ENCODE peak calls at places on chromosomes 2 and 18, in six cellular contexts. One of them, this sample, is unnamed.

GRCh38 chr2:74399785-74400184 is 19.7 kb upstream of the DCTN1 start:
- DNase-seq in pancreas: no peak
- DNase-seq in esophagus squamous epithelium: no peak
- DNase-seq in NCI-H226: no peak
- DNase-seq in activated T-cell treated with anti-CD3 and anti-CD28 coated beads for 48 hours: no peak
- DNase-seq in K562: peak
- DNase-seq in this sample: no peak

GRCh38 chr18:7273301-7273911 is 42.5 kb downstream of the LRRC30 start:
- DNase-seq in activated T-cell treated with anti-CD3 and anti-CD28 coated beads for 48 hours: no peak
- DNase-seq in NCI-H226: peak
- DNase-seq in pancreas: peak
- DNase-seq in K562: no peak
- DNase-seq in esophagus squamous epithelium: no peak
- DNase-seq in this sample: peak

GRCh38 chr2:107932986-107933385 is 53.3 kb upstream of the SLC5A7 start:
- DNase-seq in esophagus squamous epithelium: no peak
- DNase-seq in NCI-H226: no peak
- DNase-seq in pancreas: no peak
- DNase-seq in activated T-cell treated with anti-CD3 and anti-CD28 coated beads for 48 hours: no peak
- DNase-seq in K562: no peak
- DNase-seq in this sample: no peak

GRCh38 chr2:217289909-217290283 is 430.0 kb upstream of the TNP1 start:
- DNase-seq in pancreas: no peak
- DNase-seq in K562: no peak
- DNase-seq in NCI-H226: peak
- DNase-seq in esophagus squamous epithelium: no peak
- DNase-seq in activated T-cell treated with anti-CD3 and anti-CD28 coated beads for 48 hours: no peak
- DNase-seq in this sample: no peak

GRCh38 chr18:1092228-1092627 is 187.6 kb downstream of the ADCYAP1 start:
- DNase-seq in esophagus squamous epithelium: no peak
- DNase-seq in NCI-H226: no peak
- DNase-seq in activated T-cell treated with anti-CD3 and anti-CD28 coated beads for 48 hours: no peak
- DNase-seq in K562: peak
- DNase-seq in pancreas: no peak
- DNase-seq in this sample: no peak

GRCh38 chr2:30670453-30670852 is 136.8 kb downstream of the CAPN13 start:
- DNase-seq in activated T-cell treated with anti-CD3 and anti-CD28 coated beads for 48 hours: no peak
- DNase-seq in NCI-H226: no peak
- DNase-seq in pancreas: no peak
- DNase-seq in K562: no peak
- DNase-seq in esophagus squamous epithelium: no peak
- DNase-seq in this sample: no peak

GRCh38 chr2:10812362-10813084 is at the start of gene PDIA6:
- DNase-seq in K562: peak
- DNase-seq in pancreas: peak
- DNase-seq in activated T-cell treated with anti-CD3 and anti-CD28 coated beads for 48 hours: peak
- DNase-seq in NCI-H226: peak
- DNase-seq in esophagus squamous epithelium: peak
- DNase-seq in this sample: peak

GRCh38 chr2:173555833-173556232 is 201.2 kb downstream of the CDCA7 start:
- DNase-seq in K562: no peak
- DNase-seq in activated T-cell treated with anti-CD3 and anti-CD28 coated beads for 48 hours: no peak
- DNase-seq in NCI-H226: no peak
- DNase-seq in esophagus squamous epithelium: no peak
- DNase-seq in pancreas: no peak
- DNase-seq in this sample: no peak

GRCh38 chr2:172246649-172247048 is 143.9 kb upstream of the DLX2 start:
- DNase-seq in NCI-H226: no peak
- DNase-seq in esophagus squamous epithelium: no peak
- DNase-seq in K562: no peak
- DNase-seq in activated T-cell treated with anti-CD3 and anti-CD28 coated beads for 48 hours: no peak
- DNase-seq in pancreas: no peak
- DNase-seq in this sample: no peak

This sample was measured in ascending aorta.